ENCODE peak calls at places on chromosomes 11 and 22, in six cellular contexts. One of them, this sample, is unnamed. For H3K4me1, the result is how much of the 10 kb centered on the place peaks cover.

GRCh38 chr11:99268895-99269294 is 248.1 kb downstream of the CNTN5 start:
- DNase-seq in stomach: no peak
- DNase-seq in CD8-positive, alpha-beta memory T cell: no peak
- DNase-seq in uterus: no peak
- DNase-seq in aorta: no peak
- DNase-seq in lung: no peak
- DNase-seq in this sample: no peak

GRCh38 chr22:37353839-37354238 is 71.5 kb downstream of the CYTH4 start:
- DNase-seq in lung: no peak
- DNase-seq in uterus: no peak
- DNase-seq in stomach: no peak
- DNase-seq in CD8-positive, alpha-beta memory T cell: no peak
- DNase-seq in aorta: no peak
- DNase-seq in this sample: no peak

GRCh38 chr11:132099692-132100091 is 729.3 kb downstream of the NTM start:
- DNase-seq in aorta: no peak
- DNase-seq in CD8-positive, alpha-beta memory T cell: no peak
- DNase-seq in stomach: no peak
- DNase-seq in lung: no peak
- DNase-seq in uterus: no peak
- DNase-seq in this sample: no peak

GRCh38 chr22:44623771-44624510 is 78.1 kb upstream of the PRR5 start:
- DNase-seq in uterus: no peak
- DNase-seq in aorta: peak
- DNase-seq in CD8-positive, alpha-beta memory T cell: no peak
- DNase-seq in stomach: no peak
- DNase-seq in lung: no peak
- DNase-seq in this sample: no peak

GRCh38 chr11:93572171-93572570 is 29.0 kb upstream of the SMCO4 start:
- DNase-seq in aorta: no peak
- DNase-seq in uterus: no peak
- DNase-seq in stomach: no peak
- DNase-seq in CD8-positive, alpha-beta memory T cell: no peak
- DNase-seq in lung: no peak
- DNase-seq in this sample: no peak

GRCh38 chr11:74696932-74697687 is 34.1 kb downstream of the CHRDL2 start:
- DNase-seq in CD8-positive, alpha-beta memory T cell: no peak
- DNase-seq in aorta: peak
- DNase-seq in lung: peak
- DNase-seq in uterus: peak
- DNase-seq in stomach: peak
- DNase-seq in this sample: no peak

GRCh38 chr22:36327922-36328551 is 59.7 kb downstream of the MYH9 start:
- DNase-seq in CD8-positive, alpha-beta memory T cell: no peak
- DNase-seq in aorta: no peak
- DNase-seq in stomach: no peak
- DNase-seq in uterus: peak
- DNase-seq in lung: no peak
- DNase-seq in this sample: no peak

GRCh38 chr11:128908391-128909246 is 17.5 kb downstream of the KCNJ5 start:
- DNase-seq in lung: peak
- DNase-seq in uterus: peak
- DNase-seq in stomach: peak
- DNase-seq in CD8-positive, alpha-beta memory T cell: no peak
- DNase-seq in aorta: peak
- DNase-seq in this sample: no peak

GRCh38 chr11:20609727-20610707 is 10.6 kb downstream of the SLC6A5 start:
- DNase-seq in lung: peak
- DNase-seq in uterus: peak
- DNase-seq in aorta: peak
- DNase-seq in stomach: peak
- DNase-seq in CD8-positive, alpha-beta memory T cell: peak
- DNase-seq in this sample: no peak

GRCh38 chr22:26068571-26068970 is 100.7 kb upstream of the SEZ6L start:
- DNase-seq in lung: no peak
- DNase-seq in aorta: no peak
- DNase-seq in uterus: no peak
- DNase-seq in CD8-positive, alpha-beta memory T cell: no peak
- DNase-seq in stomach: no peak
- DNase-seq in this sample: no peak

GRCh38 chr11:128207861-128208321 is 379.5 kb downstream of the ETS1 start:
- DNase-seq in lung: no peak
- DNase-seq in uterus: no peak
- DNase-seq in stomach: no peak
- DNase-seq in aorta: no peak
- DNase-seq in CD8-positive, alpha-beta memory T cell: no peak
- DNase-seq in this sample: no peak

GRCh38 chr11:69876013-69876412 is 56.8 kb upstream of the FGF3 start:
- DNase-seq in aorta: peak
- DNase-seq in CD8-positive, alpha-beta memory T cell: no peak
- DNase-seq in lung: no peak
- DNase-seq in uterus: no peak
- DNase-seq in stomach: peak
- DNase-seq in this sample: no peak

GRCh38 chr11:20353829-20354434 is 9.6 kb upstream of the HTATIP2 start:
- DNase-seq in uterus: no peak
- DNase-seq in aorta: no peak
- DNase-seq in CD8-positive, alpha-beta memory T cell: no peak
- DNase-seq in lung: no peak
- DNase-seq in stomach: peak
- DNase-seq in this sample: no peak

GRCh38 chr11:87926250-87926970 is 248.8 kb downstream of the RAB38 start:
- DNase-seq in aorta: no peak
- DNase-seq in stomach: no peak
- DNase-seq in CD8-positive, alpha-beta memory T cell: no peak
- DNase-seq in lung: no peak
- DNase-seq in uterus: no peak
- DNase-seq in this sample: peak

GRCh38 chr11:43756575-43756974 is 76.0 kb downstream of the HSD17B12 start:
- DNase-seq in lung: no peak
- DNase-seq in aorta: no peak
- DNase-seq in uterus: no peak
- DNase-seq in CD8-positive, alpha-beta memory T cell: no peak
- DNase-seq in stomach: no peak
- DNase-seq in this sample: no peak

GRCh38 chr11:114165326-114166230 is 106.1 kb downstream of the ZBTB16 start:
- DNase-seq in uterus: no peak
- DNase-seq in lung: no peak
- DNase-seq in CD8-positive, alpha-beta memory T cell: no peak
- DNase-seq in aorta: peak
- DNase-seq in stomach: no peak
- DNase-seq in this sample: no peak

GRCh38 chr11:78349614-78350013 is 68.0 kb downstream of the GAB2 start:
- DNase-seq in uterus: no peak
- DNase-seq in aorta: no peak
- DNase-seq in lung: no peak
- DNase-seq in stomach: no peak
- DNase-seq in CD8-positive, alpha-beta memory T cell: no peak
- DNase-seq in this sample: no peak

GRCh38 chr11:78350101-78350645 is 67.4 kb downstream of the GAB2 start:
- DNase-seq in aorta: no peak
- DNase-seq in lung: no peak
- DNase-seq in stomach: no peak
- DNase-seq in uterus: peak
- DNase-seq in CD8-positive, alpha-beta memory T cell: no peak
- DNase-seq in this sample: no peak

GRCh38 chr11:78350646-78351165 is 66.9 kb downstream of the GAB2 start:
- DNase-seq in lung: no peak
- DNase-seq in stomach: no peak
- DNase-seq in uterus: no peak
- DNase-seq in CD8-positive, alpha-beta memory T cell: no peak
- DNase-seq in aorta: no peak
- DNase-seq in this sample: no peak

GRCh38 chr11:78351193-78351592 is 66.4 kb downstream of the GAB2 start:
- DNase-seq in CD8-positive, alpha-beta memory T cell: no peak
- DNase-seq in lung: no peak
- DNase-seq in aorta: no peak
- DNase-seq in stomach: no peak
- DNase-seq in uterus: no peak
- DNase-seq in this sample: no peak

DNA sequence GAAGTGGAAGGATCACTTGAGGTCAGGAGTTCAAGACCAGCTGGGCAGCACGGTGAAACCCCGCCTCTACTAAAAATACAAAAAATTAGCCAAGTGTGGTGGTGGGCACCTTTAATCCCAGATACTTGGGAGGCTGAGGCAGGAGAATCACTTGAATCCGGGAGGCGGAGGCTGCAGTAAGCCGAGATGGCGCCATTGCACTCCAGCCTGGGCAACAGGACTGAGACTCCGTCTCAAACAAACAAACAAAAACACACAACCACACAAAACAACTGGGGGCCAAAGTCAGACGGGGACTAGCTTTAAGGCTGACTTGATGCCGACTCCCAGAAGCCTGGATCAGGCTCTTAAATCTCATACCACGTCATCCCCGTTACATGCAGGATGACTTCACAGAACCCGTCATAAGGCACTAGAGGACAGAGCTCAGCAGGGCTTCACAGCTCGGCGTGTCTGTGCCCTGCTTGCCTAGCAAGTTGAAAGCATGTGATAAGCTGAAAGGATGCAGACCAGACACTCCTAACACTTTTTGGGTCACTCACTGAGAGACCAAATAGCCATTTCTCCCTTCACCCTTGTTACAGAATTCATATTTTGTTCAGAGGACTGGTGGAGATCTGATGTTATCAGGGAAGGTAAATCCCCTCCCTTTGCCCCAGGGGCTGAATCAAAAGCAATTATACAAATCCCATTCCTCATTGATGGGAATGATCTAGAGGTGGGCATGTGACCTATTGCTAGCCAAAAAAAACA is 65.5 kb downstream of the GAB2 start:
- DNase-seq in CD8-positive, alpha-beta memory T cell: no peak
- DNase-seq in lung: no peak
- DNase-seq in stomach: no peak
- DNase-seq in aorta: no peak
- DNase-seq in uterus: no peak
- DNase-seq in this sample: no peak
- H3K4me1 ChIP-seq in CD8-positive, alpha-beta memory T cell: under half
- H3K4me1 ChIP-seq in lung: under half
- H3K4me1 ChIP-seq in stomach: half or more
- H3K4me1 ChIP-seq in aorta: under half
- H3K4me1 ChIP-seq in uterus: under half
- H3K4me1 ChIP-seq in this sample: under half

DNA sequence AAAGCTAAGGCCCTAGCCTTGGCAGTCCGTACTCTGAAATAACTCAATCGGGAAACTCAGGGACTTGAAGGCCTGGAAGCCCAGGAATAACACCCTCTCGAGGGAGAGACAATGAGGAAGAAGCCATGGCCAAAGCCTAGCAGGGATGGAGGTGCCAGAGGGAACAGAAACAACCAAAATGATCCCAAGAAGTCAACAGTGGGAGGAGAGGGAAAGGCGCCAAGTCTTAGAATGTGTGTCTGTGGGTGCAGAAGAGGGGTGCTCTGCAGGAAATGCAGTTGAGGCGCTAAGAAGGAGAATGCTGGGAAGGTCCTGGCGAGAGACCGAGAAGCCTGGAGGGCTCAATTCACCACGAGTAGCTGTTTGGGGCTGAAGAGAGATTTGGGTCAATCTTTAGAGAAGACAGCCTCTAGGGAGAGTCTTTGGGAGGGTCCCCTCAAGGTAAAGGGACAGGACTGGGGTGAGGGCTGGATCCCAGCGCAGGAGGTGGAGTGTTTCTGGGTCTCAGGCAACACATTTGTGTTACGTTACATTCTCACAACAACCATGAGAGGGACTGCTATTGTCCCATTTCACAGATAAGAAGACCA is 760 bp upstream of the MAPK8IP1 start:
- DNase-seq in aorta: no peak
- DNase-seq in lung: no peak
- DNase-seq in stomach: no peak
- DNase-seq in CD8-positive, alpha-beta memory T cell: no peak
- DNase-seq in uterus: no peak
- DNase-seq in this sample: no peak
- H3K4me3 ChIP-seq in aorta: no peak
- H3K4me3 ChIP-seq in lung: no peak
- H3K4me3 ChIP-seq in stomach: peak
- H3K4me3 ChIP-seq in CD8-positive, alpha-beta memory T cell: peak
- H3K4me3 ChIP-seq in uterus: no peak
- H3K4me3 ChIP-seq in this sample: peak

GRCh38 chr22:19431641-19432091 is at the start of gene HIRA:
- DNase-seq in CD8-positive, alpha-beta memory T cell: peak
- DNase-seq in stomach: peak
- DNase-seq in uterus: peak
- DNase-seq in lung: peak
- DNase-seq in aorta: peak
- DNase-seq in this sample: peak

GRCh38 chr22:19432092-19432844 is at the start of gene MRPL40:
- DNase-seq in CD8-positive, alpha-beta memory T cell: peak
- DNase-seq in lung: peak
- DNase-seq in aorta: peak
- DNase-seq in uterus: peak
- DNase-seq in stomach: peak
- DNase-seq in this sample: peak

GRCh38 chr22:19438286-19438685 is 5.9 kb downstream of the MRPL40 start:
- DNase-seq in lung: no peak
- DNase-seq in aorta: no peak
- DNase-seq in CD8-positive, alpha-beta memory T cell: no peak
- DNase-seq in uterus: no peak
- DNase-seq in stomach: no peak
- DNase-seq in this sample: no peak

GRCh38 chr22:19430890-19431541 is 517 bp downstream of the HIRA start:
- DNase-seq in lung: peak
- DNase-seq in CD8-positive, alpha-beta memory T cell: peak
- DNase-seq in aorta: peak
- DNase-seq in stomach: peak
- DNase-seq in uterus: no peak
- DNase-seq in this sample: no peak

GRCh38 chr22:19434829-19435580 is 2.7 kb downstream of the MRPL40 start:
- DNase-seq in lung: no peak
- DNase-seq in CD8-positive, alpha-beta memory T cell: no peak
- DNase-seq in uterus: no peak
- DNase-seq in stomach: no peak
- DNase-seq in aorta: no peak
- DNase-seq in this sample: no peak
- H3K4me1 ChIP-seq in lung: under half
- H3K4me1 ChIP-seq in CD8-positive, alpha-beta memory T cell: under half
- H3K4me1 ChIP-seq in uterus: under half
- H3K4me1 ChIP-seq in stomach: under half
- H3K4me1 ChIP-seq in aorta: under half
- H3K4me1 ChIP-seq in this sample: under half

DNA sequence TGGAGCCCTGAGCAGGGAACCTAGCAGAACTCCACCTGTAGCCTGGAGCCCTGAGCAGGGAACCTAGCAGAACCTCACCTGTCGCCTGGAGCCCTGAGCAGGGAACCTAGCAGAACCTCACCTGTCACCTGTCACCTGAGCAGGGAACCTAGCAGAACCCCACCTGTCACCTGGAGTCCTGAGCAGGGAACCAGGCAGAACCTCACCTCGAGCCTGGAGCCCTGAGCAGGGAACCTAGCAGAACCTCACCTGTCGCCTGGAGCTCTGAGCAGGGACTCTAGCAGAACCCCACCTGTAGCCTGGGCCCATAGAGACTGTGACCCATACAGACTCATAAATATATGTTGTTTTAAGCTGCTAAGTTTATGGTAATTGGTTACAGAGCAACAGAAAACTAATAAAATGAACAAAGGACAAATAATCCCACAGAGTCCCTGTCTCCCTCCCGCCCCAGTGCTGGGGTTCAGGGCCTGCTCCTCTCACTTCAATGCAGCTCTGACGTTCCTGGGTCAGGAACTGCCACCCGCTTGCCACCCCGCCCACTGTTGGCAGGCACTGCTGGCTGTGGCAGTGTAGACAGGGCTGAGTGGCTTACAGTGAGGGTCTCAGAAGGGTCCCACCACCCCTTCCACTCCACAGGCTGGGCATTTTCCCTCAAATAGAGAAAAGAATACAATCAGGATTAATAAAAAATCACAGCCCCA is 259.1 kb downstream of the TBC1D22A start:
- DNase-seq in aorta: peak
- DNase-seq in CD8-positive, alpha-beta memory T cell: no peak
- DNase-seq in uterus: no peak
- DNase-seq in lung: no peak
- DNase-seq in stomach: peak
- DNase-seq in this sample: no peak
- H3K4me3 ChIP-seq in aorta: no peak
- H3K4me3 ChIP-seq in CD8-positive, alpha-beta memory T cell: no peak
- H3K4me3 ChIP-seq in uterus: no peak
- H3K4me3 ChIP-seq in lung: no peak
- H3K4me3 ChIP-seq in stomach: no peak
- H3K4me3 ChIP-seq in this sample: no peak